ENCODE peak calls at places on chromosomes 12 and 14, in six cellular contexts. N is CD4-positive, CD25-positive, alpha-beta regulatory T cell; X is T-helper 9 cell; J is substantia nigra; R is left ventricle myocardium inferior; A is DMS79 treated with DMSO at 0.1 percent for 48 hours. G is an unnamed sample.

GRCh38 chr12:132170094-132170636 is 25.9 kb downstream of the NOC4L start:
- DNase-seq in J (no peak), R (peak; percentile 11), A (peak; percentile 63), N (no peak), X (no peak), G (no peak)

GRCh38 chr12:130333341-130333740 is 4.3 kb upstream of the PIWIL1 start:
- DNase-seq in R (no peak), J (no peak), N (no peak), X (no peak), A (no peak), G (no peak)

GRCh38 chr12:130713581-130713991 is 2.5 kb downstream of the RIMBP2 start:
- DNase-seq in A (peak; percentile 50), J (no peak), R (no peak), X (no peak), N (no peak), G (peak; percentile 23)

GRCh38 chr14:23566782-23567185 is 807 bp downstream of the AP1G2 start:
- DNase-seq in A (no peak), R (no peak), N (no peak), J (no peak), X (no peak), G (no peak)

GRCh38 chr14:32932921-32933622 is 5.6 kb upstream of the NPAS3 start:
- DNase-seq in A (no peak), N (no peak), X (no peak), J (peak; percentile 58), R (peak; percentile 27), G (no peak)

GRCh38 chr12:77493769-77494168 is 336.9 kb upstream of the NAV3 start:
- DNase-seq in N (no peak), J (no peak), R (no peak), X (no peak), A (peak; percentile 87), G (no peak)

GRCh38 chr12:87274594-87275245 is 754.5 kb downstream of the C12orf50 start:
- DNase-seq in N (no peak), X (no peak), J (no peak), R (no peak), A (no peak), G (no peak)

GRCh38 chr14:26088260-26088659 is 509.6 kb downstream of the NOVA1 start:
- DNase-seq in J (no peak), A (no peak), R (no peak), N (no peak), X (no peak), G (no peak)

GRCh38 chr12:44459569-44459968 is 416.5 kb downstream of the NELL2 start:
- DNase-seq in J (no peak), N (no peak), A (no peak), R (no peak), X (no peak), G (no peak)

GRCh38 chr14:36604757-36605505 is 22.5 kb upstream of the NKX2-8 start:
- DNase-seq in A (peak; percentile 100), R (no peak), X (no peak), N (peak; percentile 3), J (peak; percentile 16), G (no peak)

GRCh38 chr12:17132336-17132735 is 526.4 kb upstream of the LMO3 start:
- DNase-seq in J (no peak), A (no peak), R (no peak), N (no peak), X (no peak), G (no peak)

GRCh38 chr14:71948101-71948500 is 15.9 kb downstream of the RGS6 start:
- DNase-seq in X (no peak), A (no peak), N (no peak), J (no peak), R (no peak), G (no peak)

GRCh38 chr12:85367886-85368385 is 87.9 kb downstream of the ALX1 start:
- DNase-seq in R (no peak), N (no peak), J (no peak), X (no peak), A (no peak), G (no peak)

GRCh38 chr14:49553892-49554291 is 32.3 kb downstream of the RPS29 start:
- DNase-seq in N (no peak), X (no peak), R (no peak), J (no peak), A (no peak), G (no peak)

GRCh38 chr14:21882226-21882625 is 208.6 kb upstream of the OR4E1 start:
- DNase-seq in A (no peak), X (no peak), J (no peak), N (no peak), R (no peak), G (no peak)

GRCh38 chr14:35879654-35880249 is 53.6 kb downstream of the BRMS1L start:
- DNase-seq in A (peak; percentile 84), N (peak; percentile 3), R (no peak), J (no peak), X (no peak), G (no peak)

GRCh38 chr14:24880689-24881088 is 169.3 kb downstream of the STXBP6 start:
- DNase-seq in J (no peak), R (no peak), N (no peak), A (no peak), X (no peak), G (no peak)

GRCh38 chr14:95294834-95295599 is 24.7 kb downstream of the CLMN start:
- DNase-seq in J (no peak), X (no peak), A (peak; percentile 43), R (no peak), N (no peak), G (no peak)

GRCh38 chr14:91009501-91010152 is 50.8 kb downstream of the RPS6KA5 start:
- DNase-seq in X (no peak), J (no peak), R (no peak), N (peak; percentile 9), A (no peak), G (no peak)